ENCODE peak calls at places on chromosomes 5 and 9, in four cellular contexts. W, Y, X and O are unnamed samples.

GRCh38 chr9:93659837-93660177 is 83.4 kb downstream of the PHF2 start:
- DNase-seq in W (no peak), X (no peak), Y (peak; percentile 5), O (no peak)

GRCh38 chr9:6495484-6495883 is 82.5 kb downstream of the UHRF2 start:
- DNase-seq in W (no peak), Y (no peak), X (no peak), O (no peak)

GRCh38 chr5:91478096-91478495 is 95.0 kb upstream of the ARRDC3 start:
- DNase-seq in Y (no peak), X (no peak), W (no peak), O (no peak)

GRCh38 chr9:76269789-76270188 is 124.4 kb downstream of the RFK start:
- DNase-seq in X (no peak), Y (no peak), W (no peak), O (no peak)

GRCh38 chr5:144416196-144416595 is 245.5 kb downstream of the KCTD16 start:
- DNase-seq in W (no peak), Y (no peak), X (no peak), O (no peak)

GRCh38 chr9:95507456-95508241 is 9.1 kb downstream of the PTCH1 start:
- DNase-seq in Y (peak; percentile 52), W (peak; percentile 80), X (no peak), O (peak; percentile 42)

GRCh38 chr5:37717613-37718431 is 122.0 kb downstream of the GDNF start:
- DNase-seq in Y (no peak), X (peak; percentile 20), W (no peak), O (peak; percentile 55)

GRCh38 chr5:196350-196749 is 5.1 kb downstream of the LRRC14B start:
- DNase-seq in X (no peak), Y (no peak), W (no peak), O (no peak)

GRCh38 chr5:163564321-163564924 is 59.0 kb downstream of the MAT2B start:
- DNase-seq in Y (no peak), W (no peak), X (peak; percentile 29), O (peak; percentile 69)

GRCh38 chr5:145479271-145479670 is 355.9 kb downstream of the PRELID2 start:
- DNase-seq in Y (no peak), X (no peak), W (no peak), O (no peak)

GRCh38 chr5:98569288-98569687 is 204.2 kb upstream of the RGMB start:
- DNase-seq in W (no peak), Y (no peak), X (no peak), O (no peak)

GRCh38 chr9:8074645-8075044 is 275.1 kb upstream of the DMAC1 start:
- DNase-seq in W (no peak), Y (no peak), X (no peak), O (no peak)

GRCh38 chr9:112043423-112043822 is 131.7 kb downstream of the SUSD1 start:
- DNase-seq in Y (no peak), X (no peak), W (no peak), O (no peak)

GRCh38 chr5:79687911-79688310 is 1.7 kb upstream of the CMYA5 start:
- DNase-seq in W (no peak), X (no peak), Y (no peak), O (no peak)

GRCh38 chr5:27472000-27472763 is 433.8 kb upstream of the CDH9 start:
- DNase-seq in X (peak; percentile 61), W (no peak), Y (no peak), O (peak; percentile 46)

GRCh38 chr5:181058321-181058720 is 18.3 kb downstream of the BTNL9 start:
- DNase-seq in X (no peak), Y (no peak), W (no peak), O (no peak)

GRCh38 chr5:126972062-126972895 is 58.1 kb downstream of the MARCHF3 start:
- DNase-seq in Y (no peak), W (no peak), X (no peak), O (no peak)

GRCh38 chr9:34997375-34997774 is 7.8 kb downstream of the DNAJB5 start:
- DNase-seq in W (no peak), Y (no peak), X (no peak), O (no peak)

GRCh38 chr5:140481758-140482157 is 65.7 kb upstream of the EIF4EBP3 start:
- DNase-seq in Y (no peak), X (no peak), W (no peak), O (no peak)

GRCh38 chr9:801399-802071 is 40.0 kb upstream of the DMRT1 start:
- DNase-seq in Y (no peak), W (no peak), X (no peak), O (no peak)

GRCh38 chr5:175797521-175798038 is 73.8 kb upstream of the CPLX2 start:
- DNase-seq in X (no peak), Y (no peak), W (no peak), O (peak; percentile 47)

GRCh38 chr9:119020284-119020683 is 349.0 kb downstream of the BRINP1 start:
- DNase-seq in Y (no peak), X (no peak), W (no peak), O (no peak)

GRCh38 chr9:21994526-21994995 is at the start of gene CDKN2B-AS1:
- DNase-seq in X (peak; percentile 25), W (no peak), Y (no peak), O (peak; percentile 53)

GRCh38 chr5:102421647-102422046 is 77.2 kb downstream of the SLCO6A1 start:
- DNase-seq in W (no peak), X (no peak), Y (no peak), O (no peak)

GRCh38 chr9:23586906-23587305 is 239.1 kb downstream of the ELAVL2 start:
- DNase-seq in X (no peak), Y (no peak), W (no peak), O (no peak)

GRCh38 chr5:180590543-180591248 is 603 bp downstream of the SCGB3A1 start:
- DNase-seq in W (no peak), Y (no peak), X (no peak), O (peak; percentile 53)

GRCh38 chr5:7015586-7016256 is 302.5 kb downstream of the TENT4A start:
- DNase-seq in Y (no peak), X (no peak), W (no peak), O (peak; percentile 15)

GRCh38 chr9:124242331-124243194 is 15.2 kb upstream of the NEK6 start:
- DNase-seq in Y (no peak), W (peak; percentile 64), X (no peak), O (peak; percentile 81)

GRCh38 chr5:149227168-149227826 is 44.4 kb upstream of the AFAP1L1 start:
- DNase-seq in X (no peak), Y (no peak), W (no peak), O (no peak)

GRCh38 chr9:123358181-123358894 is 2.3 kb downstream of the CRB2 start:
- DNase-seq in W (no peak), Y (no peak), X (no peak), O (no peak)

GRCh38 chr5:113376640-113377039 is 58.1 kb downstream of the TSSK1B start:
- DNase-seq in W (no peak), X (no peak), Y (no peak), O (no peak)

GRCh38 chr5:75320341-75320740 is 16.7 kb upstream of the HMGCR start:
- DNase-seq in X (no peak), W (no peak), Y (no peak), O (no peak)

GRCh38 chr5:149239917-149240316 is 31.7 kb upstream of the AFAP1L1 start:
- DNase-seq in X (no peak), Y (no peak), W (no peak), O (no peak)

GRCh38 chr5:142025637-142026036 is 12.8 kb upstream of the GNPDA1 start:
- DNase-seq in W (no peak), Y (no peak), X (no peak), O (no peak)

GRCh38 chr5:142020122-142020659 is 7.4 kb upstream of the GNPDA1 start:
- DNase-seq in W (no peak), Y (no peak), X (no peak), O (no peak)

GRCh38 chr5:142024771-142025304 is 12.0 kb upstream of the GNPDA1 start:
- DNase-seq in X (peak; percentile 60), Y (peak; percentile 88), W (peak; percentile 92), O (peak; percentile 88)

GRCh38 chr5:142017832-142018427 is 5.1 kb upstream of the GNPDA1 start:
- DNase-seq in W (no peak), X (no peak), Y (no peak), O (no peak)

DNA sequence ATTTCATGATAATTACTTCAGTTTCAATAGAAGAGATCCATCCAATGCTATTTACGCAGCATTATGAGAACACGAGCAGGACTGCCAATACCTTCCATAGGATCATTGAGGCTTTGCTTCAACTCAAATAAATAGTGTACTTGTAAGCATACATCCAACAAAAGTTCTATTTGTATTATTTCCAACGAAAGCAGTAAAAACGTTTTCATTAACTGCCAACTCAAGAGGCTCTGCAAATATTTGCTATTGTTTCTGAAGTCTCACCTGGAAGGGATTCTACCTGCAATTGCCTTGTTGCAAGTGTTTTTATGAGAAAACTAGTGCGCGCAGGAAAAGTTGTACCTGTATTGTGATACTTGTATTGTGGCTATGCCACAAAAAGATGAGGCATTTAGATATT is 11.0 kb upstream of the GNPDA1 start:
- DNase-seq in W (no peak), X (no peak), Y (no peak), O (no peak)
- TF ChIP-seq CTCF in W (no peak), X (no peak), Y (no peak), O (no peak)

GRCh38 chr5:171270136-171270535 is 38.9 kb upstream of the TLX3 start:
- DNase-seq in W (no peak), X (no peak), Y (no peak), O (no peak)

GRCh38 chr5:171271798-171272197 is 37.2 kb upstream of the TLX3 start:
- DNase-seq in W (no peak), Y (no peak), X (no peak), O (no peak)

GRCh38 chr5:171269717-171270116 is 39.3 kb upstream of the TLX3 start:
- DNase-seq in X (no peak), W (no peak), Y (no peak), O (no peak)

GRCh38 chr5:171275822-171276544 is 33.1 kb upstream of the TLX3 start:
- DNase-seq in X (no peak), W (no peak), Y (no peak), O (no peak)

DNA sequence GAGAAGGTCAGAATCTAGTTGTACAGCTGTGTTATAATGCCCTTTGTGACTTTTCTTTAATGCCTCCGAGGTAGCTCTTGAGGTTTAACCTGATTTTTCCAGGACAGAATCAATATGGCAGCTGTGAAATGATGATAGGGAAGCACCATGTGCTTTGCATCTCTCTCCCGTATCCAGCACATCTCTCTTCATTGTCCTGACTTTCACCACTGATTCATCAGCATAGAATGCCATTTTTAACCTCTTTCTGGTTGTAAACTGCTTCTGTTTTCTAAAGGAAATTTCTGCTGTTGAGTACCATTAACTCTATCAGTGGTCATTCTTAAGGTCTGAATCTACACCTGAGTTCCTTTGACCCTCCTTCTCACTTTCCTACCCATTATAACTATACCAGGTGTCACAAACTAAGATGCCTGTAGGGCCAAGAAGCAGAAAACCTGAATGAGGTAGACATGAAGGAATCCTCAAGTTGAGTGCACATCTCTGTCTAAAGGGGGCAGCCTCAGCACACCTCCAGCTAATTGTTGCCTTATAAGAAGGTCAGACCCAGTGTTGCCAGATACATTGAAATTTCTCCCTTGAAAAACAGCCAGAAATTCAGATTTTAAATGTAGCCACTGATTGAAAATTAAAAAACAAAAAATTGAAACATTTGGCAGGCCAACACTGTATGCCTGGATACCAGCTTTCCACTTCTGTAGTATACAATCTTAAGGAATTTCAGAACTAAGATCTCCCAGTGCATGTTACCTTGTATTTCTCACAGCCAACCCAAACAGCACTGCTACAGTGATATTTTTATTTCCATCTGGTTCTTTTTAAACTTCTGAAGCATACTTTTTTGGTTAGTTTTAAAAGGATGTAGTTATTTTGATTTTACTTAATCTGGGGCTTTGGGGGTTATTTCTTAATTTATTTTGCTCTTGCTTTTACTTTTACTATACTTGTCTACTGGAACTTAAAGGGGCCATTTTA is 35.8 kb upstream of the TLX3 start:
- DNase-seq in W (no peak), X (no peak), Y (no peak), O (peak; percentile 10)
- TF ChIP-seq CTCF in W (no peak), X (peak; percentile 48), Y (peak; percentile 24), O (peak; percentile 32)

GRCh38 chr5:110441035-110441434 is 285.4 kb downstream of the TMEM232 start:
- DNase-seq in W (no peak), Y (no peak), X (no peak), O (no peak)
- TF ChIP-seq CTCF in W (peak; percentile 14), Y (no peak), X (peak; percentile 53), O (peak; percentile 29)

GRCh38 chr5:170126626-170127025 is 20.9 kb downstream of the FOXI1 start:
- DNase-seq in Y (no peak), X (no peak), W (no peak), O (no peak)
- TF ChIP-seq CTCF in Y (no peak), X (no peak), W (no peak), O (no peak)